ENCODE peak calls at places on chromosomes 5 and 9, in eight cellular contexts. C is H1; P is Panc1; Y is heart right ventricle; U is CD8-positive, alpha-beta T cell; X is upper lobe of right lung; G is fibroblast of lung; S is tibial artery. L is an unnamed sample. For H3K9me3, the result is how much of the 10 kb centered on the place peaks cover.

GRCh38 chr5:9545301-9545958 is 445 bp downstream of the SEMA5A start:
- DNase-seq in C (no peak), P (no peak), Y (no peak), U (no peak), X (peak), G (no peak), S (no peak), L (no peak)

GRCh38 chr9:81855538-81855937 is 72.7 kb upstream of the SPATA31D4 start:
- DNase-seq in C (no peak), P (no peak), Y (no peak), U (no peak), X (no peak), G (peak), S (no peak), L (no peak)

GRCh38 chr9:125655074-125655633 is 51.9 kb downstream of the MAPKAP1 start:
- DNase-seq in C (no peak), P (no peak), Y (no peak), U (no peak), X (no peak), G (no peak), S (no peak), L (no peak)

GRCh38 chr5:176633638-176634037 is 3.2 kb downstream of the EIF4E1B start:
- DNase-seq in C (no peak), P (no peak), Y (no peak), U (no peak), X (no peak), G (no peak), S (no peak), L (no peak)

GRCh38 chr5:87649455-87649854 is 236.7 kb upstream of the CCNH start:
- DNase-seq in C (no peak), P (no peak), Y (no peak), U (no peak), X (no peak), G (no peak), S (no peak), L (no peak)

GRCh38 chr9:137085918-137086530 is 761 bp upstream of the MAN1B1 start:
- DNase-seq in C (no peak), P (no peak), Y (peak), U (peak), X (no peak), G (peak), S (peak), L (peak)

GRCh38 chr9:124290743-124291554 is 33.2 kb downstream of the NEK6 start:
- DNase-seq in C (no peak), P (no peak), Y (no peak), U (no peak), X (no peak), G (no peak), S (no peak), L (no peak)

GRCh38 chr5:159987031-159987674 is 21.8 kb upstream of the TTC1 start:
- DNase-seq in C (peak), P (no peak), Y (peak), U (peak), X (peak), G (peak), S (peak), L (peak)

GRCh38 chr5:14810941-14811573 is 60.5 kb downstream of the ANKH start:
- DNase-seq in C (no peak), P (no peak), Y (no peak), U (no peak), X (no peak), G (no peak), S (no peak), L (no peak)

GRCh38 chr9:130029223-130029583 is 13.8 kb downstream of the FNBP1 start:
- DNase-seq in C (no peak), P (no peak), Y (no peak), U (no peak), X (no peak), G (no peak), S (no peak), L (no peak)

GRCh38 chr5:148623741-148624140 is 30.6 kb downstream of the HTR4 start:
- DNase-seq in C (no peak), P (no peak), Y (no peak), U (no peak), X (no peak), G (no peak), S (no peak), L (no peak)

GRCh38 chr9:70091553-70091952 is 47.9 kb downstream of the MAMDC2 start:
- DNase-seq in C (no peak), P (no peak), Y (no peak), U (no peak), X (no peak), G (no peak), S (no peak), L (no peak)

GRCh38 chr9:98455957-98456621 is 200.6 kb upstream of the TBC1D2 start:
- DNase-seq in C (no peak), P (no peak), Y (no peak), U (no peak), X (no peak), G (peak), S (no peak), L (no peak)

GRCh38 chr9:114302727-114303126 is 20.2 kb upstream of the ORM1 start:
- DNase-seq in C (no peak), P (no peak), Y (no peak), U (no peak), X (peak), G (no peak), S (no peak), L (no peak)

GRCh38 chr9:136688274-136689107 is 1.2 kb upstream of the AGPAT2 start:
- DNase-seq in C (no peak), P (no peak), Y (no peak), U (no peak), X (peak), G (peak), S (no peak), L (peak)

GRCh38 chr5:90866333-90866732 is 307.7 kb downstream of the ADGRV1 start:
- DNase-seq in C (no peak), P (peak), Y (no peak), U (no peak), X (no peak), G (peak), S (no peak), L (no peak)

GRCh38 chr9:30995951-30996738 is 1388.3 kb upstream of the ACO1 start:
- DNase-seq in C (no peak), P (no peak), Y (no peak), U (no peak), X (no peak), G (no peak), S (no peak), L (no peak)

GRCh38 chr5:41736641-41737040 is 133.6 kb downstream of the OXCT1 start:
- DNase-seq in C (no peak), P (no peak), Y (no peak), U (no peak), X (no peak), G (no peak), S (no peak), L (no peak)

GRCh38 chr5:147971472-147971871 is 65.1 kb upstream of the C5orf46 start:
- DNase-seq in C (no peak), P (no peak), Y (no peak), U (no peak), X (no peak), G (no peak), S (no peak), L (no peak)

GRCh38 chr5:79357401-79357800 is 121.5 kb downstream of the JMY start:
- DNase-seq in C (no peak), P (no peak), Y (no peak), U (no peak), X (no peak), G (peak), S (no peak), L (no peak)

GRCh38 chr5:149913449-149914419 is 30.9 kb downstream of the PDE6A start:
- DNase-seq in C (no peak), P (no peak), Y (no peak), U (no peak), X (no peak), G (no peak), S (no peak), L (no peak)

GRCh38 chr9:4386819-4387218 is 87.0 kb upstream of the GLIS3 start:
- DNase-seq in C (no peak), P (no peak), Y (no peak), U (no peak), X (no peak), G (no peak), S (no peak), L (no peak)

GRCh38 chr5:144598451-144599068 is 427.9 kb downstream of the KCTD16 start:
- DNase-seq in C (no peak), P (no peak), Y (no peak), U (no peak), X (peak), G (peak), S (no peak), L (no peak)

GRCh38 chr5:37496902-37497445 is 117.9 kb downstream of the WDR70 start:
- DNase-seq in C (no peak), P (no peak), Y (no peak), U (no peak), X (no peak), G (no peak), S (no peak), L (no peak)

GRCh38 chr9:90142580-90142979 is 500.0 kb downstream of the DIRAS2 start:
- DNase-seq in C (no peak), P (no peak), Y (peak), U (peak), X (no peak), G (peak), S (peak), L (no peak)

GRCh38 chr5:149367249-149367971 is 9.6 kb downstream of the PCYOX1L start:
- DNase-seq in C (peak), P (peak), Y (peak), U (peak), X (no peak), G (peak), S (no peak), L (no peak)

GRCh38 chr9:93089024-93089423 is 7.0 kb upstream of the CARD19 start:
- DNase-seq in C (no peak), P (no peak), Y (no peak), U (no peak), X (no peak), G (no peak), S (no peak), L (no peak)

GRCh38 chr9:89541798-89542197 is 43.9 kb upstream of the SEMA4D start:
- DNase-seq in C (no peak), P (no peak), Y (no peak), U (no peak), X (no peak), G (no peak), S (no peak), L (no peak)

GRCh38 chr9:2645569-2645968 is 24.0 kb downstream of the VLDLR start:
- DNase-seq in C (no peak), P (no peak), Y (no peak), U (no peak), X (no peak), G (no peak), S (no peak), L (no peak)

GRCh38 chr5:5419291-5420210 is 2.9 kb upstream of the ICE1 start:
- DNase-seq in C (no peak), P (peak), Y (no peak), U (no peak), X (no peak), G (peak), S (no peak), L (no peak)

GRCh38 chr9:124078641-124079040 is 67.1 kb downstream of the LHX2 start:
- DNase-seq in C (no peak), P (peak), Y (no peak), U (no peak), X (peak), G (peak), S (no peak), L (no peak)

GRCh38 chr5:127492854-127493738 is 24.3 kb upstream of the PRRC1 start:
- DNase-seq in C (no peak), P (peak), Y (no peak), U (no peak), X (no peak), G (peak), S (no peak), L (no peak)

GRCh38 chr5:168204165-168204564 is 87.3 kb upstream of the WWC1 start:
- DNase-seq in C (no peak), P (no peak), Y (no peak), U (no peak), X (no peak), G (no peak), S (no peak), L (no peak)

GRCh38 chr9:30944233-30944585 is 1440.2 kb upstream of the ACO1 start:
- DNase-seq in C (no peak), P (no peak), Y (no peak), U (no peak), X (no peak), G (no peak), S (no peak), L (no peak)

GRCh38 chr5:40655138-40655537 is 24.6 kb upstream of the PTGER4 start:
- DNase-seq in C (no peak), P (no peak), Y (no peak), U (no peak), X (no peak), G (no peak), S (no peak), L (no peak)

GRCh38 chr5:68891718-68892117 is 202.1 kb upstream of the SLC30A5 start:
- DNase-seq in C (no peak), P (no peak), Y (no peak), U (no peak), X (no peak), G (no peak), S (no peak), L (no peak)

GRCh38 chr5:172756764-172757393 is 14.1 kb downstream of the DUSP1 start:
- DNase-seq in C (no peak), P (no peak), Y (no peak), U (no peak), X (peak), G (no peak), S (no peak), L (no peak)

GRCh38 chr9:4073371-4073770 is 226.5 kb downstream of the GLIS3 start:
- DNase-seq in C (no peak), P (peak), Y (no peak), U (no peak), X (no peak), G (no peak), S (no peak), L (no peak)

GRCh38 chr5:42950466-42951168 is 89.5 kb downstream of the ANXA2R start:
- DNase-seq in C (no peak), P (peak), Y (peak), U (peak), X (peak), G (peak), S (peak), L (peak)
- H3K9me3 ChIP-seq in C (under half), P (under half), Y (under half), U (under half), X (under half), G (under half), S (under half), L (under half)

GRCh38 chr5:141319699-141320098 is 885 bp downstream of the TAF7 start:
- DNase-seq in C (no peak), P (no peak), Y (no peak), U (no peak), X (no peak), G (no peak), S (no peak), L (no peak)

GRCh38 chr5:141319202-141319601 is 1.4 kb downstream of the TAF7 start:
- DNase-seq in C (no peak), P (no peak), Y (no peak), U (no peak), X (no peak), G (no peak), S (no peak), L (no peak)

GRCh38 chr5:141313711-141314110 is 6.9 kb downstream of the TAF7 start:
- DNase-seq in C (no peak), P (no peak), Y (no peak), U (no peak), X (no peak), G (no peak), S (no peak), L (no peak)
- H3K9me3 ChIP-seq in C (under half), P (half or more), Y (half or more), U (under half), X (half or more), G (under half), S (under half), L (half or more)

DNA sequence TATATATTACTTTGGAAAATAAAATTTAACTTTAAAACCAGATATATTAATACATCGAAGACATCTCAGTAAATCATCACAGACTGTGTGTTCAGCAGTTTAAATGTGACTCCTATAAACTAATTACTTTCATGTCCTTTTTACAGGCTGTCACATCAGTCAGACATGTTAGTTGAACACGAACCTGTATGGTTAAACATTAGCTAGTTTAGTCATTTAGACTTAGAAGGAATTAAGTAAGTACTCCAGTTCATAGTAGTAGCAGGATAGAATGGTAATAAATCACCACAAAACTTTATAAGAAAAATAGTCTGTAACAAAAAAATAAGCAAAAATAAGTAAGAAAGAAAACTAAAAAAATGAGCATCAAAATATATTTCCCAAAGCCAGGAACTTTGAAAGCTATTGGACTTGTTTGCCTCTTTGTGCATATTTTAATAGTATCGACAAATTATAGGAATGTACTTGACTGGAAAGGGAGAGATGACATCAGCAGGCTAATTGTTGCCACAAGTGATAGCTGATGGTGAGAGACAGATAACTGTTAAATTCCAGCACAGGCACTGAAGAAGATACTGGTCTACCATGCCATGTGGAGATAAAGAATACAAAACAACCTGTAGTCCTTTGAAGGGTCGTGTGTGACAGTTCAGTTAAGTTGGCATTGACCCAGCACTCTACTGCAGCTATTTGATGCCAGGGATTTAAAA is 83.9 kb downstream of the RIC1 start:
- DNase-seq in C (no peak), P (no peak), Y (no peak), U (no peak), X (no peak), G (no peak), S (no peak), L (no peak)
- H3K9me3 ChIP-seq in C (under half), P (under half), Y (under half), U (under half), X (under half), G (under half), S (under half), L (under half)

GRCh38 chr5:143390941-143391340 is 12.5 kb downstream of the NR3C1 start:
- DNase-seq in C (no peak), P (no peak), Y (no peak), U (no peak), X (no peak), G (no peak), S (no peak), L (no peak)

GRCh38 chr5:143390258-143390657 is 13.2 kb downstream of the NR3C1 start:
- DNase-seq in C (no peak), P (no peak), Y (no peak), U (no peak), X (no peak), G (peak), S (no peak), L (no peak)

GRCh38 chr5:143383988-143384387 is 19.5 kb downstream of the NR3C1 start:
- DNase-seq in C (no peak), P (no peak), Y (no peak), U (no peak), X (no peak), G (no peak), S (no peak), L (no peak)

GRCh38 chr5:143386725-143387124 is 16.8 kb downstream of the NR3C1 start:
- DNase-seq in C (no peak), P (no peak), Y (no peak), U (no peak), X (no peak), G (peak), S (no peak), L (no peak)

GRCh38 chr5:143384865-143385657 is 18.4 kb downstream of the NR3C1 start:
- DNase-seq in C (no peak), P (no peak), Y (no peak), U (no peak), X (no peak), G (no peak), S (no peak), L (no peak)
- H3K9me3 ChIP-seq in C (under half), P (under half), Y (under half), U (under half), X (under half), G (under half), S (under half), L (under half)

GRCh38 chr5:44783916-44784315 is 24.8 kb upstream of the MRPS30 start:
- DNase-seq in C (no peak), P (no peak), Y (no peak), U (no peak), X (no peak), G (no peak), S (no peak), L (no peak)

DNA sequence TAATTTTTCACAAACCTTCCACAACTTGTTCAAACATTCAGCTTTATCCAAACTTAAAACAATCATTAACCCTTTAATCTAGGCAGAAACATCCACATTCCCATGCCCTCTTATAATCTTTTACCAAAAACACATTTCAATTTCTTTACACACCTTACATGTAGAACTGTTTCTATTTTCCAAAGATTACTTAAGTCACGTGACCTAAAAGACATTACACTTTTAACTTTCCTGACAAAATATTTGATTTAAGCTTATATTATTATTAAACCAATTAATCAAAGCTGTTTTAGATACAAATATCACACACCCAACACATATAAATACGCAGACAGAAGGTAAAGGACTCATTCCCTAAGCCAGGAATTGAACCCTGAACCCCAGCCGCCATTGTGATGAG is 21.0 kb upstream of the MRPS30 start:
- DNase-seq in C (no peak), P (no peak), Y (no peak), U (no peak), X (no peak), G (no peak), S (no peak), L (no peak)
- H3K9me3 ChIP-seq in C (under half), P (under half), Y (under half), U (under half), X (under half), G (under half), S (under half), L (under half)

GRCh38 chr5:141355641-141356040 is 820 bp downstream of the PCDHGA4 start:
- DNase-seq in C (no peak), P (no peak), Y (no peak), U (no peak), X (no peak), G (no peak), S (no peak), L (no peak)
- H3K9me3 ChIP-seq in C (half or more), P (under half), Y (half or more), U (under half), X (under half), G (under half), S (under half), L (half or more)

GRCh38 chr9:105681724-105682123 is 12.6 kb upstream of the TMEM38B start:
- DNase-seq in C (no peak), P (no peak), Y (no peak), U (no peak), X (no peak), G (peak), S (no peak), L (no peak)
- H3K9me3 ChIP-seq in C (under half), P (under half), Y (under half), U (under half), X (under half), G (under half), S (under half), L (under half)

DNA sequence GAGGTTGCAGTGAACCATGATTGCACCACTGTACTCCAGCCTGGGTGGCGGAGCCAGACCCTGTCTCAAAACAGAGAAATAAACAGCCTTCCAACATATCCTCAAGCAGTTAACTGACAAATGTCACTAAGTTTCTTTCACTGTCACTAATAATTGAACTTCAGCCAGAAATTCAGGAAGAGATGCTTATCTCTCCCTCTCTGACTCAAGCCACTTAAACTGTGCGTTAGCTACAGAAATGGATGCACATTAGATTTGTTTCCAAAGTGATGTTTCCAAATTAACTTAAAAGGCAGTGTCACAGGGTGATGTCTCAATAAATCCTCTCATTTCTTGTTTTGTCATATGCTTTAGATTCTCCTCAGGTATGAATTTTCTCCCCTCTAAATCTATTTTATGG is 164.9 kb downstream of the KDM4C start:
- DNase-seq in C (no peak), P (no peak), Y (no peak), U (no peak), X (no peak), G (no peak), S (no peak), L (no peak)
- H3K9me3 ChIP-seq in C (under half), P (under half), Y (under half), U (under half), X (under half), G (under half), S (under half), L (under half)

L was measured in left ventricle myocardium inferior.